ENCODE peak calls at places on chromosome 2, in eight cellular contexts. One of them, this sample, is unnamed.

GRCh38 chr2:238255146-238255545 is 15.3 kb upstream of the HES6 start:
- DNase-seq in chondrocyte: peak; percentile 67
- DNase-seq in activated T-helper 1 cell treated with anti-CD3 and anti-CD28 coated beads, Interleukin-2, amount 50 U/mL, for 16 hours: no peak
- DNase-seq in osteoblast: peak; percentile 77
- DNase-seq in DMS53: no peak
- DNase-seq in left cardiac atrium: no peak
- DNase-seq in CD4-positive, alpha-beta T cell: no peak
- DNase-seq in sciatic nerve: no peak
- DNase-seq in this sample: no peak

GRCh38 chr2:1754461-1755170 is 10.3 kb upstream of the PXDN start:
- DNase-seq in chondrocyte: no peak
- DNase-seq in activated T-helper 1 cell treated with anti-CD3 and anti-CD28 coated beads, Interleukin-2, amount 50 U/mL, for 16 hours: no peak
- DNase-seq in osteoblast: peak; percentile 36
- DNase-seq in DMS53: no peak
- DNase-seq in left cardiac atrium: no peak
- DNase-seq in CD4-positive, alpha-beta T cell: no peak
- DNase-seq in sciatic nerve: peak; percentile 41
- DNase-seq in this sample: peak; percentile 62

GRCh38 chr2:239143858-239144712 is 256.7 kb downstream of the HDAC4 start:
- DNase-seq in chondrocyte: peak; percentile 72
- DNase-seq in activated T-helper 1 cell treated with anti-CD3 and anti-CD28 coated beads, Interleukin-2, amount 50 U/mL, for 16 hours: no peak
- DNase-seq in osteoblast: peak; percentile 94
- DNase-seq in DMS53: peak; percentile 71
- DNase-seq in left cardiac atrium: no peak
- DNase-seq in CD4-positive, alpha-beta T cell: peak; percentile 21
- DNase-seq in sciatic nerve: no peak
- DNase-seq in this sample: no peak

GRCh38 chr2:100237770-100238169 is 84.5 kb downstream of the LONRF2 start:
- DNase-seq in chondrocyte: no peak
- DNase-seq in activated T-helper 1 cell treated with anti-CD3 and anti-CD28 coated beads, Interleukin-2, amount 50 U/mL, for 16 hours: no peak
- DNase-seq in osteoblast: no peak
- DNase-seq in DMS53: peak; percentile 19
- DNase-seq in left cardiac atrium: no peak
- DNase-seq in CD4-positive, alpha-beta T cell: no peak
- DNase-seq in sciatic nerve: no peak
- DNase-seq in this sample: peak; percentile 45

GRCh38 chr2:60350791-60351190 is 202.7 kb downstream of the BCL11A start:
- DNase-seq in chondrocyte: no peak
- DNase-seq in activated T-helper 1 cell treated with anti-CD3 and anti-CD28 coated beads, Interleukin-2, amount 50 U/mL, for 16 hours: no peak
- DNase-seq in osteoblast: no peak
- DNase-seq in DMS53: no peak
- DNase-seq in left cardiac atrium: no peak
- DNase-seq in CD4-positive, alpha-beta T cell: no peak
- DNase-seq in sciatic nerve: no peak
- DNase-seq in this sample: no peak

GRCh38 chr2:105515581-105516415 is 116.9 kb upstream of the FHL2 start:
- DNase-seq in chondrocyte: no peak
- DNase-seq in activated T-helper 1 cell treated with anti-CD3 and anti-CD28 coated beads, Interleukin-2, amount 50 U/mL, for 16 hours: no peak
- DNase-seq in osteoblast: no peak
- DNase-seq in DMS53: no peak
- DNase-seq in left cardiac atrium: peak; percentile 83
- DNase-seq in CD4-positive, alpha-beta T cell: no peak
- DNase-seq in sciatic nerve: no peak
- DNase-seq in this sample: peak; percentile 80

GRCh38 chr2:26148501-26148900 is 24.4 kb upstream of the GAREM2 start:
- DNase-seq in chondrocyte: no peak
- DNase-seq in activated T-helper 1 cell treated with anti-CD3 and anti-CD28 coated beads, Interleukin-2, amount 50 U/mL, for 16 hours: no peak
- DNase-seq in osteoblast: peak; percentile 18
- DNase-seq in DMS53: no peak
- DNase-seq in left cardiac atrium: no peak
- DNase-seq in CD4-positive, alpha-beta T cell: no peak
- DNase-seq in sciatic nerve: no peak
- DNase-seq in this sample: no peak

GRCh38 chr2:219119422-219120043 is 41.1 kb downstream of the NHEJ1 start:
- DNase-seq in chondrocyte: no peak
- DNase-seq in activated T-helper 1 cell treated with anti-CD3 and anti-CD28 coated beads, Interleukin-2, amount 50 U/mL, for 16 hours: peak; percentile 25
- DNase-seq in osteoblast: peak; percentile 53
- DNase-seq in DMS53: peak; percentile 74
- DNase-seq in left cardiac atrium: peak; percentile 71
- DNase-seq in CD4-positive, alpha-beta T cell: peak; percentile 46
- DNase-seq in sciatic nerve: peak; percentile 79
- DNase-seq in this sample: no peak

GRCh38 chr2:59658906-59659305 is 894.5 kb downstream of the BCL11A start:
- DNase-seq in chondrocyte: no peak
- DNase-seq in activated T-helper 1 cell treated with anti-CD3 and anti-CD28 coated beads, Interleukin-2, amount 50 U/mL, for 16 hours: no peak
- DNase-seq in osteoblast: no peak
- DNase-seq in DMS53: peak; percentile 14
- DNase-seq in left cardiac atrium: no peak
- DNase-seq in CD4-positive, alpha-beta T cell: no peak
- DNase-seq in sciatic nerve: no peak
- DNase-seq in this sample: no peak

GRCh38 chr2:109129921-109130725 is 1.1 kb downstream of the SH3RF3 start:
- DNase-seq in chondrocyte: no peak
- DNase-seq in activated T-helper 1 cell treated with anti-CD3 and anti-CD28 coated beads, Interleukin-2, amount 50 U/mL, for 16 hours: no peak
- DNase-seq in osteoblast: peak; percentile 89
- DNase-seq in DMS53: peak; percentile 75
- DNase-seq in left cardiac atrium: peak; percentile 33
- DNase-seq in CD4-positive, alpha-beta T cell: peak; percentile 4
- DNase-seq in sciatic nerve: peak; percentile 54
- DNase-seq in this sample: peak; percentile 80

GRCh38 chr2:152244241-152244640 is 68.7 kb upstream of the STAM2 start:
- DNase-seq in chondrocyte: no peak
- DNase-seq in activated T-helper 1 cell treated with anti-CD3 and anti-CD28 coated beads, Interleukin-2, amount 50 U/mL, for 16 hours: no peak
- DNase-seq in osteoblast: no peak
- DNase-seq in DMS53: no peak
- DNase-seq in left cardiac atrium: no peak
- DNase-seq in CD4-positive, alpha-beta T cell: no peak
- DNase-seq in sciatic nerve: no peak
- DNase-seq in this sample: no peak

GRCh38 chr2:143355814-143356213 is 226.6 kb downstream of the ARHGAP15 start:
- DNase-seq in chondrocyte: no peak
- DNase-seq in activated T-helper 1 cell treated with anti-CD3 and anti-CD28 coated beads, Interleukin-2, amount 50 U/mL, for 16 hours: no peak
- DNase-seq in osteoblast: no peak
- DNase-seq in DMS53: no peak
- DNase-seq in left cardiac atrium: no peak
- DNase-seq in CD4-positive, alpha-beta T cell: no peak
- DNase-seq in sciatic nerve: no peak
- DNase-seq in this sample: no peak

GRCh38 chr2:239193426-239193825 is 207.4 kb downstream of the HDAC4 start:
- DNase-seq in chondrocyte: peak; percentile 81
- DNase-seq in activated T-helper 1 cell treated with anti-CD3 and anti-CD28 coated beads, Interleukin-2, amount 50 U/mL, for 16 hours: no peak
- DNase-seq in osteoblast: peak; percentile 43
- DNase-seq in DMS53: no peak
- DNase-seq in left cardiac atrium: no peak
- DNase-seq in CD4-positive, alpha-beta T cell: no peak
- DNase-seq in sciatic nerve: peak; percentile 60
- DNase-seq in this sample: peak; percentile 62

This sample was measured in coronary artery.